ENCODE peak calls at places on chromosome 17, in four cellular contexts. T is lung, B is PC-9, W is MM.1S. P is an unnamed sample.

GRCh38 chr17:80892900-80893603 is 98.6 kb upstream of the CHMP6 start:
- DNase-seq in T (no peak), B (peak; percentile 61), W (no peak), P (no peak)

GRCh38 chr17:77332034-77332971 is 191.5 kb downstream of the SEC14L1 start:
- DNase-seq in B (peak; percentile 78), T (peak; percentile 29), W (peak; percentile 84), P (no peak)

GRCh38 chr17:67435122-67435521 is 58.0 kb downstream of the PITPNC1 start:
- DNase-seq in B (no peak), T (no peak), W (no peak), P (no peak)

GRCh38 chr17:49079840-49080663 is 52.5 kb upstream of the B4GALNT2 start:
- DNase-seq in T (no peak), B (no peak), W (no peak), P (no peak)

GRCh38 chr17:58531661-58532554 is 17.5 kb upstream of the MTMR4 start:
- DNase-seq in T (no peak), B (no peak), W (peak; percentile 67), P (no peak)

GRCh38 chr17:29168079-29168758 is 12.0 kb downstream of the MYO18A start:
- DNase-seq in T (no peak), W (no peak), B (peak; percentile 52), P (no peak)

GRCh38 chr17:80781188-80781577 is 210.5 kb upstream of the CHMP6 start:
- DNase-seq in W (no peak), T (no peak), B (no peak), P (no peak)

GRCh38 chr17:78541488-78542237 is 35.5 kb downstream of the DNAH17 start:
- DNase-seq in T (no peak), B (peak; percentile 85), W (no peak), P (no peak)

GRCh38 chr17:78599419-78599818 is 22.2 kb upstream of the DNAH17 start:
- DNase-seq in T (no peak), B (no peak), W (no peak), P (no peak)

GRCh38 chr17:50817142-50817751 is 18.1 kb upstream of the WFIKKN2 start:
- DNase-seq in W (peak; percentile 60), B (no peak), T (peak; percentile 43), P (no peak)

GRCh38 chr17:50558091-50558490 is 2.4 kb upstream of the CACNA1G start:
- DNase-seq in B (no peak), T (no peak), W (no peak), P (no peak)

GRCh38 chr17:55295411-55296170 is 30.8 kb downstream of the HLF start:
- DNase-seq in T (no peak), W (peak; percentile 46), B (no peak), P (no peak)

GRCh38 chr17:66255112-66255511 is 25.9 kb upstream of the APOH start:
- DNase-seq in B (peak; percentile 79), W (peak; percentile 75), T (no peak), P (peak; percentile 65)

GRCh38 chr17:80942360-80943345 is 49.0 kb upstream of the CHMP6 start:
- DNase-seq in T (peak; percentile 76), W (no peak), B (no peak), P (peak; percentile 54)

GRCh38 chr17:27657620-27658019 is 26.6 kb downstream of the LGALS9 start:
- DNase-seq in B (no peak), W (peak; percentile 16), T (no peak), P (no peak)

GRCh38 chr17:63626551-63627228 is 4.5 kb downstream of the MAP3K3 start:
- DNase-seq in W (no peak), B (no peak), T (no peak), P (no peak)

GRCh38 chr17:78910885-78911284 is 7.9 kb upstream of the CEP295NL start:
- DNase-seq in B (no peak), T (peak; percentile 49), W (no peak), P (no peak)

GRCh38 chr17:82884923-82885322 is 45.1 kb upstream of the ZNF750 start:
- DNase-seq in B (no peak), T (no peak), W (no peak), P (no peak)

GRCh38 chr17:47687748-47688147 is 6.2 kb upstream of the TBKBP1 start:
- DNase-seq in W (peak; percentile 29), B (no peak), T (no peak), P (no peak)

GRCh38 chr17:73585583-73585982 is 58.7 kb downstream of the SDK2 start:
- DNase-seq in T (no peak), B (no peak), W (no peak), P (no peak)

GRCh38 chr17:31857920-31858646 is 961 bp downstream of the COPRS start:
- DNase-seq in B (no peak), T (no peak), W (no peak), P (no peak)

GRCh38 chr17:47330548-47330947 is 6.8 kb downstream of the EFCAB13 start:
- DNase-seq in T (no peak), W (no peak), B (no peak), P (no peak)

GRCh38 chr17:39027440-39028035 is 60.3 kb upstream of the FBXO47 start:
- DNase-seq in T (no peak), W (no peak), B (no peak), P (no peak)

GRCh38 chr17:59451706-59452105 is 113.7 kb upstream of the DHX40 start:
- DNase-seq in T (no peak), W (no peak), B (peak; percentile 54), P (no peak)

GRCh38 chr17:50259484-50260324 is 14.6 kb upstream of the TMEM92 start:
- DNase-seq in T (no peak), W (no peak), B (no peak), P (no peak)

GRCh38 chr17:70661342-70662222 is 492.2 kb downstream of the KCNJ2 start:
- DNase-seq in B (no peak), W (no peak), T (peak; percentile 39), P (no peak)

GRCh38 chr17:7191571-7192270 is 12.6 kb upstream of the ASGR1 start:
- DNase-seq in B (no peak), W (peak; percentile 22), T (no peak), P (no peak)

GRCh38 chr17:49471089-49471683 is 23.9 kb upstream of the NGFR start:
- DNase-seq in B (no peak), T (no peak), W (no peak), P (no peak)

GRCh38 chr17:1490643-1491405 is 1.7 kb downstream of the MYO1C start:
- DNase-seq in W (peak; percentile 76), B (peak; percentile 48), T (peak; percentile 76), P (no peak)

GRCh38 chr17:18217412-18218015 is 7.9 kb upstream of the LLGL1 start:
- DNase-seq in B (no peak), T (peak; percentile 74), W (peak; percentile 61), P (peak; percentile 13)

GRCh38 chr17:66904760-66905637 is 59.5 kb upstream of the CACNG4 start:
- DNase-seq in T (peak; percentile 41), W (no peak), B (no peak), P (no peak)

GRCh38 chr17:50056961-50057330 is 1.0 kb downstream of the ITGA3 start:
- DNase-seq in W (no peak), B (peak; percentile 44), T (no peak), P (no peak)

GRCh38 chr17:17518019-17518418 is 21.8 kb upstream of the RASD1 start:
- DNase-seq in B (no peak), W (no peak), T (no peak), P (no peak)

GRCh38 chr17:36942631-36943125 is 5.4 kb downstream of the LHX1 start:
- DNase-seq in T (no peak), B (no peak), W (no peak), P (no peak)

GRCh38 chr17:81171941-81172340 is 5.9 kb upstream of the AATK start:
- DNase-seq in T (no peak), W (no peak), B (no peak), P (no peak)

GRCh38 chr17:4537451-4538235 is 17.5 kb downstream of the MYBBP1A start:
- DNase-seq in T (no peak), B (no peak), W (no peak), P (no peak)

GRCh38 chr17:2755941-2756724 is 6.7 kb upstream of the CCDC92B start:
- DNase-seq in T (no peak), B (no peak), W (no peak), P (no peak)

GRCh38 chr17:45345246-45345553 is 28.4 kb upstream of the MAP3K14 start:
- DNase-seq in W (no peak), T (no peak), B (no peak), P (no peak)
- TF ChIP-seq CTCF in W (no peak), T (no peak), B (no peak), P (no peak)

GRCh38 chr17:61574542-61575351 is 16.3 kb downstream of the NACA2 start:
- DNase-seq in T (no peak), W (no peak), B (peak; percentile 43), P (peak; percentile 50)
- TF ChIP-seq CTCF in T (no peak), W (peak; percentile 11), B (peak; percentile 65), P (peak; percentile 70)

GRCh38 chr17:42844271-42844670 is at the start of gene AOC2:
- DNase-seq in T (no peak), B (no peak), W (no peak), P (no peak)

GRCh38 chr17:42844761-42845555 is 578 bp downstream of the AOC2 start:
- DNase-seq in T (no peak), W (no peak), B (no peak), P (no peak)

GRCh38 chr17:42845556-42845917 is 1.2 kb downstream of the AOC2 start:
- DNase-seq in B (no peak), T (no peak), W (no peak), P (no peak)

GRCh38 chr17:42842286-42842685 is 2.1 kb upstream of the AOC2 start:
- DNase-seq in T (no peak), W (no peak), B (no peak), P (no peak)

DNA sequence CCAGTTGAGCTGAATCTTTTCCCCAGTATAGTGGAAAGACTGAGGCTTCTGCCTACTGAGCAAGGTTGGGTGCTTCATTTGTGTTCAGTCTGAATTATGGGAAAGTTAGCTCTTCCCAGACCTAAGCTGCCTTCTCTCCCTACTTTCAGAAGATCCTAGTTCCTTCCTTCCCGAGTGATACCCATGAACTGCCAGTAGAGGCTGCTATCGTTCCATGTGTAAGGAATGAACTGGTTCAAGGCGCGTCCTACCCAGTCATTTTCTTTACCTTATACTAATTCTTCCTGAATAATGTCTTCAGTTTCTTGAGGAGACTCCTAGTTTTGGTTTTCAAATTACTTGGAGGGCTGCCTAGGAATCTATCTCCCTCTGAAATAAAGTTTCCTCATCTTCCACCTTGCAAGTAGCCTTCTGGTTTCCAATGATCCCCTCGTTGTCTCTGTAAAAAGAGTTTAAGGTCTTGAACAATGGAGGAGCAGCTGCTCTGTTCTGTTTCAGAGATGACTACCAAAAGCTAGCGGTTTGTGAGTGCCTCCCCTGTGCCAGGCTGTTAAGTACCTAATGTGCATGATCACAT is 934 bp upstream of the AOC2 start:
- DNase-seq in W (no peak), B (peak; percentile 54), T (no peak), P (peak; percentile 31)
- TF ChIP-seq CTCF in W (peak; percentile 77), B (peak; percentile 90), T (peak; percentile 93), P (peak; percentile 99)

DNA sequence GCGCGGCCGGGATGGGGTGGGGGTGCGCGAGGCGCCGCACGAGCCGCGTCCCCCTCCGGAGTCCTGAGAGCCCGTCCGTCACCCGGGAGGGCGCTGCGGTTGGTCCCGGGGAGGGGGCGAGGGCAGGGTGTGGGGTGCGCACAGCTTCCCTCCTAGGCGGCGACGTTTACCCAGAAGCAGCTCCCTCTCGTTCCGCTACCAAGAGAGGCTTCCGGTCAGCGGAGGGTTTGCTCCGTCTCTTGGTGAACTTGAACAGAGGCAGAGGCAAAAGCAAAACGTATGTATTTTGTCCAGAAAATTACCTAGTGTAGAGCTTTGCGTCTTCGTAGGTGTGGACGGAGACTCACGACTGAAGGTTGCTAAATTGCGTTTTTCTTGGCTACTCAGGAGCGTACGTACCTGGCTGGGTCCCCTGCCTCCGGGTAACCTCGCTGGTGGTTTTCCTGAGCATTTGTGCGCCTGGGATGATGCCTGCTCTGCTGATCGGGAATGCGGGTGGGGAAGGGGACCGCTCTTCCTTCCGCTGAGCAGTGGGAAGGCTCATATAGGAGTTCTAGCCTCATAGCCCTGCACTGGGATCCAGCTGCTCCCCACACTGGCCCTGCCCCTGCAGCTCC is 824 bp downstream of the WSCD1 start:
- DNase-seq in T (no peak), W (peak; percentile 75), B (no peak), P (no peak)
- TF ChIP-seq CTCF in T (no peak), W (no peak), B (no peak), P (no peak)

P was measured in LNCaP clone FGC.